ENCODE peak calls at places on chromosomes 1 and 21, in six cellular contexts. A is progenitor cell of endocrine pancreas, Z is head of caudate nucleus, W is Kasumi-1, V is psoas muscle, S is heart right ventricle. C is an unnamed sample.

GRCh38 chr21:37587203-37587602 is 220.6 kb downstream of the DYRK1A start:
- DNase-seq in A (no peak), Z (no peak), V (no peak), S (no peak), W (no peak), C (peak; percentile 45)

GRCh38 chr1:4133541-4133940 is 233.5 kb upstream of the C1orf174 start:
- DNase-seq in W (no peak), S (no peak), Z (no peak), V (no peak), A (no peak), C (no peak)

GRCh38 chr1:57671750-57672149 is 247.9 kb upstream of the DAB1 start:
- DNase-seq in V (no peak), A (no peak), W (no peak), Z (no peak), S (no peak), C (no peak)

GRCh38 chr21:42311816-42312625 is 3.2 kb downstream of the TFF3 start:
- DNase-seq in W (no peak), V (no peak), A (no peak), S (no peak), Z (no peak), C (no peak)

GRCh38 chr1:229238674-229239415 is 32.1 kb upstream of the RAB4A start:
- DNase-seq in S (peak; percentile 38), A (no peak), Z (peak; percentile 94), V (peak; percentile 53), W (no peak), C (peak; percentile 45)

GRCh38 chr1:41394918-41395598 is 33.8 kb downstream of the FOXO6 start:
- DNase-seq in A (no peak), V (no peak), S (no peak), Z (peak; percentile 82), W (peak; percentile 30), C (peak; percentile 75)

GRCh38 chr21:38985423-38986378 is 180.0 kb downstream of the ETS2 start:
- DNase-seq in V (peak; percentile 78), S (peak; percentile 65), Z (no peak), W (peak; percentile 91), A (no peak), C (no peak)

GRCh38 chr1:111399792-111400610 is 27.5 kb downstream of the OVGP1 start:
- DNase-seq in S (no peak), W (peak; percentile 73), Z (peak; percentile 38), A (peak; percentile 31), V (no peak), C (peak; percentile 71)

GRCh38 chr1:77876884-77877283 is 11.5 kb upstream of the NEXN start:
- DNase-seq in W (no peak), S (no peak), A (no peak), V (no peak), Z (no peak), C (no peak)

GRCh38 chr1:7941437-7941793 is 776 bp upstream of the TNFRSF9 start:
- DNase-seq in A (no peak), W (no peak), S (no peak), Z (no peak), V (no peak), C (no peak)

GRCh38 chr1:86502721-86503430 is 34.1 kb downstream of the CLCA1 start:
- DNase-seq in Z (peak; percentile 42), S (no peak), V (no peak), A (no peak), W (no peak), C (peak; percentile 69)

GRCh38 chr1:66490817-66491216 is 43.1 kb upstream of the SGIP1 start:
- DNase-seq in S (no peak), Z (no peak), V (no peak), W (no peak), A (no peak), C (no peak)

GRCh38 chr1:208431721-208432120 is 187.5 kb upstream of the PLXNA2 start:
- DNase-seq in A (no peak), Z (no peak), V (no peak), W (no peak), S (no peak), C (no peak)

GRCh38 chr1:109398343-109399225 is 866 bp upstream of the SORT1 start:
- DNase-seq in Z (no peak), W (no peak), A (no peak), S (no peak), V (no peak), C (no peak)

GRCh38 chr1:156356875-156357534 is 12.0 kb upstream of the RHBG start:
- DNase-seq in V (no peak), W (no peak), Z (no peak), S (peak; percentile 47), A (peak; percentile 76), C (peak; percentile 84)

GRCh38 chr1:159823401-159823800 is 3.3 kb upstream of the SLAMF8 start:
- DNase-seq in W (no peak), V (no peak), S (no peak), A (no peak), Z (no peak), C (no peak)

GRCh38 chr1:229643996-229644748 is 18.1 kb downstream of the URB2 start:
- DNase-seq in W (no peak), S (no peak), V (no peak), A (no peak), Z (no peak), C (no peak)

GRCh38 chr1:156511656-156512055 is 11.1 kb upstream of the MEF2D start:
- DNase-seq in Z (no peak), S (no peak), A (no peak), W (no peak), V (no peak), C (no peak)

GRCh38 chr1:4825841-4826450 is 171.5 kb downstream of the AJAP1 start:
- DNase-seq in A (no peak), W (no peak), Z (peak; percentile 67), V (no peak), S (no peak), C (peak; percentile 7)

GRCh38 chr21:25092441-25093011 is 514.8 kb downstream of the MRPL39 start:
- DNase-seq in A (no peak), V (no peak), S (no peak), Z (no peak), W (no peak), C (no peak)

C was measured in H1.